ENCODE peak calls at places on chromosome 18, in nine cellular contexts. B is fibroblast of pulmonary artery; J is activated naive CD8-positive, alpha-beta T cell treated with anti-CD3 and anti-CD28 coated beads, Interleukin-2, amount 50 U/mL, for 16 hours; S is epithelial cell of esophagus; Q is HCEC 1CT; I is LoVo; T is Karpas-422; E is left ventricle myocardium inferior; X is left colon. D is an unnamed sample.

GRCh38 chr18:57218281-57218680 is 71.4 kb downstream of the BOD1L2 start:
- DNase-seq in E (no peak), I (no peak), J (no peak), X (no peak), S (no peak), B (no peak), Q (no peak), T (no peak), D (no peak)

GRCh38 chr18:12093520-12094257 is at the start of gene ANKRD62:
- DNase-seq in J (no peak), X (no peak), B (no peak), S (no peak), Q (no peak), E (no peak), I (no peak), T (no peak), D (no peak)

GRCh38 chr18:22171263-22171838 is 2.0 kb downstream of the GATA6 start:
- DNase-seq in I (no peak), J (no peak), E (no peak), Q (no peak), T (no peak), S (no peak), X (no peak), B (peak), D (no peak)

GRCh38 chr18:79798999-79799370 is 1.2 kb downstream of the KCNG2 start:
- DNase-seq in B (peak), J (no peak), E (no peak), S (no peak), T (no peak), X (peak), I (no peak), Q (peak), D (no peak)

GRCh38 chr18:61554117-61554776 is 221.0 kb downstream of the CDH20 start:
- DNase-seq in J (no peak), X (no peak), S (no peak), Q (no peak), T (no peak), B (no peak), E (no peak), I (no peak), D (no peak)

GRCh38 chr18:79429381-79429780 is 33.7 kb downstream of the NFATC1 start:
- DNase-seq in S (no peak), T (no peak), J (no peak), X (no peak), Q (no peak), I (no peak), B (no peak), E (no peak), D (no peak)

GRCh38 chr18:75678662-75679061 is 251.2 kb upstream of the SMIM21 start:
- DNase-seq in S (no peak), J (no peak), Q (no peak), B (peak), E (no peak), T (no peak), X (no peak), I (no peak), D (no peak)

GRCh38 chr18:24011095-24011917 is 3.2 kb upstream of the TTC39C start:
- DNase-seq in I (no peak), E (no peak), B (no peak), Q (no peak), X (no peak), S (no peak), T (no peak), J (no peak), D (no peak)

GRCh38 chr18:56245856-56246575 is 392.4 kb downstream of the TXNL1 start:
- DNase-seq in I (no peak), B (peak), Q (peak), E (no peak), X (no peak), J (no peak), S (no peak), T (peak), D (no peak)

GRCh38 chr18:13464432-13465125 is 246.0 kb downstream of the LDLRAD4 start:
- DNase-seq in I (no peak), Q (no peak), X (peak), J (peak), E (peak), S (no peak), T (peak), B (peak), D (no peak)

GRCh38 chr18:27787543-27787942 is 389.4 kb downstream of the CDH2 start:
- DNase-seq in I (no peak), J (no peak), X (no peak), S (no peak), E (no peak), T (no peak), Q (no peak), B (no peak), D (no peak)

GRCh38 chr18:12963069-12963468 is 15.3 kb downstream of the SEH1L start:
- DNase-seq in E (no peak), I (no peak), Q (no peak), X (no peak), T (no peak), B (no peak), S (no peak), J (no peak), D (no peak)

GRCh38 chr18:58578321-58578720 is 50.6 kb downstream of the ALPK2 start:
- DNase-seq in E (no peak), I (no peak), J (no peak), X (no peak), T (no peak), Q (peak), B (no peak), S (no peak), D (no peak)

GRCh38 chr18:11951390-11951851 is 29.9 kb upstream of the IMPA2 start:
- DNase-seq in I (no peak), X (no peak), E (no peak), J (no peak), S (no peak), Q (no peak), T (no peak), B (no peak), D (no peak)

GRCh38 chr18:70295633-70296188 is 6.9 kb downstream of the SOCS6 start:
- DNase-seq in B (no peak), J (no peak), E (no peak), T (no peak), Q (no peak), I (no peak), X (no peak), S (no peak), D (no peak)

GRCh38 chr18:75276813-75277628 is 66.4 kb downstream of the TSHZ1 start:
- DNase-seq in I (no peak), X (no peak), E (no peak), Q (no peak), J (no peak), B (no peak), S (peak), T (no peak), D (no peak)

GRCh38 chr18:48861181-48861715 is 89.5 kb downstream of the SMAD7 start:
- DNase-seq in E (no peak), X (no peak), I (no peak), J (no peak), S (no peak), Q (no peak), T (no peak), B (no peak), D (no peak)

GRCh38 chr18:9988665-9989064 is 74.8 kb downstream of the VAPA start:
- DNase-seq in I (no peak), Q (no peak), E (no peak), S (no peak), B (no peak), J (no peak), X (no peak), T (no peak), D (no peak)

D was measured in renal cortical epithelial cell.